ENCODE peak calls at places on chromosome 9, in eight cellular contexts. C, P, A, Z, F, K, D and H are unnamed samples.

GRCh38 chr9:76218868-76219462 is 175.3 kb downstream of the RFK start:
- DNase-seq in C (no peak), P (no peak), A (no peak), Z (no peak), F (no peak), K (no peak), D (no peak), H (peak; percentile 36)

GRCh38 chr9:29701971-29702370 is 2128.7 kb upstream of the C9orf72 start:
- DNase-seq in C (no peak), P (no peak), A (no peak), Z (no peak), F (no peak), K (no peak), D (no peak), H (no peak)

GRCh38 chr9:129875687-129876395 is 40.6 kb downstream of the USP20 start:
- DNase-seq in C (no peak), P (no peak), A (no peak), Z (no peak), F (no peak), K (no peak), D (no peak), H (no peak)

GRCh38 chr9:75161116-75161857 is 73.0 kb downstream of the OSTF1 start:
- DNase-seq in C (no peak), P (no peak), A (no peak), Z (no peak), F (no peak), K (no peak), D (no peak), H (no peak)

GRCh38 chr9:76352026-76352620 is 42.1 kb downstream of the RFK start:
- DNase-seq in C (no peak), P (no peak), A (no peak), Z (no peak), F (no peak), K (no peak), D (no peak), H (no peak)

GRCh38 chr9:71604197-71605063 is 163.9 kb downstream of the CEMIP2 start:
- DNase-seq in C (peak; percentile 61), P (peak; percentile 55), A (peak; percentile 69), Z (peak; percentile 71), F (peak; percentile 60), K (peak; percentile 31), D (peak; percentile 78), H (peak; percentile 42)

GRCh38 chr9:96391021-96391765 is 7.7 kb upstream of the SLC35D2 start:
- DNase-seq in C (no peak), P (no peak), A (no peak), Z (no peak), F (peak; percentile 24), K (no peak), D (peak; percentile 44), H (no peak)

GRCh38 chr9:117715411-117715989 is 11.3 kb downstream of the TLR4 start:
- DNase-seq in C (no peak), P (no peak), A (no peak), Z (no peak), F (no peak), K (no peak), D (no peak), H (no peak)

GRCh38 chr9:83708515-83709158 is 879 bp upstream of the UBQLN1 start:
- DNase-seq in C (peak; percentile 46), P (peak; percentile 50), A (no peak), Z (peak; percentile 81), F (peak; percentile 68), K (peak; percentile 7), D (peak; percentile 70), H (peak; percentile 33)

GRCh38 chr9:89655990-89656657 is 51.3 kb downstream of the GADD45G start:
- DNase-seq in C (no peak), P (no peak), A (no peak), Z (peak; percentile 27), F (no peak), K (no peak), D (no peak), H (no peak)

GRCh38 chr9:34701023-34701768 is 8.7 kb downstream of the CCL21 start:
- DNase-seq in C (peak; percentile 91), P (peak; percentile 82), A (peak; percentile 74), Z (peak; percentile 54), F (peak; percentile 89), K (no peak), D (peak; percentile 77), H (peak; percentile 3)

GRCh38 chr9:89372230-89372816 is 54.0 kb downstream of the SECISBP2 start:
- DNase-seq in C (no peak), P (no peak), A (no peak), Z (peak; percentile 45), F (no peak), K (no peak), D (peak; percentile 29), H (no peak)

GRCh38 chr9:86303316-86303975 is 21.1 kb upstream of the ISCA1 start:
- DNase-seq in C (no peak), P (no peak), A (no peak), Z (no peak), F (no peak), K (no peak), D (no peak), H (peak; percentile 8)

GRCh38 chr9:5714501-5715401 is 85.8 kb downstream of the RIC1 start:
- DNase-seq in C (peak; percentile 8), P (no peak), A (no peak), Z (peak; percentile 8), F (no peak), K (no peak), D (peak; percentile 46), H (peak; percentile 39)

GRCh38 chr9:80784647-80785046 is 904.7 kb downstream of the TLE1 start:
- DNase-seq in C (no peak), P (no peak), A (no peak), Z (no peak), F (no peak), K (no peak), D (no peak), H (no peak)

GRCh38 chr9:76687861-76688374 is 76.3 kb upstream of the PCA3 start:
- DNase-seq in C (no peak), P (peak; percentile 49), A (no peak), Z (no peak), F (peak; percentile 62), K (peak; percentile 23), D (peak; percentile 18), H (peak; percentile 95)